ENCODE peak calls at places on chromosomes 4 and X, in six cellular contexts. O, T, F, Z, Y and J are unnamed samples.

GRCh38 chrX:110210417-110211139 is 107.3 kb downstream of the AMMECR1 start:
- DNase-seq in Y (no peak), Z (no peak), O (no peak), T (no peak), F (no peak), J (peak; percentile 57)

GRCh38 chrX:34810911-34811310 is 131.7 kb upstream of the FAM47B start:
- DNase-seq in T (no peak), Z (no peak), F (no peak), Y (no peak), O (no peak), J (no peak)

GRCh38 chr4:111040904-111041303 is 418.0 kb upstream of the PITX2 start:
- DNase-seq in F (no peak), Z (no peak), Y (no peak), O (no peak), T (no peak), J (no peak)

GRCh38 chrX:148380614-148381561 is 119.5 kb upstream of the AFF2 start:
- DNase-seq in O (peak; percentile 8), T (no peak), F (no peak), Y (no peak), Z (no peak), J (no peak)

GRCh38 chr4:32169841-32170240 is 1449.7 kb downstream of the PCDH7 start:
- DNase-seq in F (no peak), O (no peak), Z (no peak), Y (no peak), T (no peak), J (no peak)

GRCh38 chrX:16319929-16320328 is 152.6 kb downstream of the MAGEB17 start:
- DNase-seq in O (no peak), T (no peak), Y (no peak), F (no peak), Z (no peak), J (no peak)

GRCh38 chr4:548976-549375 is 27.1 kb downstream of the TMEM271 start:
- DNase-seq in Z (no peak), O (no peak), F (no peak), T (no peak), Y (no peak), J (no peak)

GRCh38 chr4:15077969-15078368 is 75.7 kb downstream of the CPEB2 start:
- DNase-seq in Y (no peak), Z (no peak), F (no peak), T (no peak), O (no peak), J (no peak)

GRCh38 chr4:113604955-113605354 is 156.6 kb downstream of the CAMK2D start:
- DNase-seq in F (no peak), O (no peak), Z (no peak), T (no peak), Y (no peak), J (no peak)

GRCh38 chr4:13378973-13379759 is 105.0 kb downstream of the RAB28 start:
- DNase-seq in O (no peak), F (no peak), Y (no peak), Z (no peak), T (no peak), J (no peak)

DNA sequence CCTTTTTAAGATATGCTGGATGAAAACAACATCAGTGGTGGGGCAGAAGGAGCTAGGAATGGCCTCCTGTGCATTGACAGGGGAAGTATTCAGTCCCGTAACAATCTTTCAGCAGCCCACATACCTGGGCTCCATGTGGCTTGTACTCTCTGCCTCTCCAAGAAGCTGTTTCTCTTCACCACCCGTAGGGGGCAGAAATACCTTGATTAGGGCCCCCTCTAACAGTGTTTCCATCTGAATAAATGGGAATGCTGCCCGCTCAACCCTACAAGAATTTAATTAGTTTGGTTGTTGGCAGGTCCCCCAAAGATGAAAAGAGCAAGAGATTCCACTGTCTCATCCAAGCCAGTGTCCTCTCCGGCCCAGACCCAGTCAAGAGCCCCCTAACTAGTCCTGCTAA is 155.2 kb downstream of the SMIM20 start:
- DNase-seq in Z (no peak), F (peak; percentile 78), Y (no peak), T (no peak), O (no peak), J (peak; percentile 48)
- TF ChIP-seq CTCF in Z (no peak), F (peak; percentile 71), Y (peak; percentile 12), T (no peak), O (no peak), J (peak; percentile 48)

GRCh38 chrX:13001097-13001496 is 26.2 kb downstream of the TMSB4X start:
- DNase-seq in Z (no peak), F (no peak), Y (no peak), O (no peak), T (no peak), J (no peak)

GRCh38 chrX:12997898-12998687 is 23.2 kb downstream of the TMSB4X start:
- DNase-seq in O (no peak), T (peak; percentile 47), F (peak; percentile 64), Y (no peak), Z (no peak), J (no peak)

GRCh38 chrX:13000311-13000811 is 25.5 kb downstream of the TMSB4X start:
- DNase-seq in Z (no peak), T (no peak), F (no peak), O (no peak), Y (no peak), J (no peak)

GRCh38 chrX:12996934-12997435 is 22.1 kb downstream of the TMSB4X start:
- DNase-seq in Z (no peak), Y (no peak), O (no peak), T (no peak), F (no peak), J (no peak)

GRCh38 chrX:12999422-12999821 is 24.5 kb downstream of the TMSB4X start:
- DNase-seq in T (no peak), Y (no peak), O (no peak), F (no peak), Z (no peak), J (no peak)
- H3K4me1 ChIP-seq in T (peaks cover 41% of the 10 kb centered on the region), Y (peaks cover 14% of the 10 kb centered on the region), O (peaks cover 59% of the 10 kb centered on the region), F (peaks cover 20% of the 10 kb centered on the region), Z (peaks cover 6% of the 10 kb centered on the region), J (no peaks in the 10 kb centered on the region)

GRCh38 chr4:3746701-3747581 is 19.2 kb upstream of the ADRA2C start:
- DNase-seq in Y (no peak), Z (no peak), T (no peak), F (no peak), O (no peak), J (no peak)

GRCh38 chr4:3752022-3752421 is 14.2 kb upstream of the ADRA2C start:
- DNase-seq in F (no peak), Y (no peak), O (no peak), Z (no peak), T (no peak), J (no peak)

GRCh38 chr4:3747582-3747906 is 18.6 kb upstream of the ADRA2C start:
- DNase-seq in Z (no peak), Y (no peak), O (no peak), F (peak; percentile 67), T (no peak), J (peak; percentile 49)

GRCh38 chr4:3749081-3749480 is 17.1 kb upstream of the ADRA2C start:
- DNase-seq in F (no peak), Z (no peak), T (no peak), Y (no peak), O (no peak), J (no peak)

GRCh38 chr4:3750334-3750733 is 15.9 kb upstream of the ADRA2C start:
- DNase-seq in Z (no peak), F (no peak), T (no peak), O (no peak), Y (no peak), J (no peak)
- H3K27me3 ChIP-seq in Z (peaks cover 48% of the 10 kb centered on the region), F (peaks cover 42% of the 10 kb centered on the region), T (no peaks in the 10 kb centered on the region), O (no peaks in the 10 kb centered on the region), Y (peaks cover 77% of the 10 kb centered on the region), J (peaks cover 18% of the 10 kb centered on the region)

GRCh38 chr4:87505862-87506261 is 23.3 kb downstream of the SPARCL1 start:
- DNase-seq in Y (no peak), Z (no peak), T (no peak), O (no peak), F (peak; percentile 39), J (no peak)
- TF ChIP-seq CTCF in Y (no peak), Z (no peak), T (no peak), O (no peak), F (peak; percentile 54), J (peak; percentile 12)

GRCh38 chrX:118724775-118725174 is 2.6 kb upstream of the IL13RA1 start:
- DNase-seq in T (no peak), Z (no peak), F (no peak), Y (no peak), O (no peak), J (no peak)
- H3K4me1 ChIP-seq in T (no peaks in the 10 kb centered on the region), Z (no peaks in the 10 kb centered on the region), F (no peaks in the 10 kb centered on the region), Y (peaks cover 19% of the 10 kb centered on the region), O (no peaks in the 10 kb centered on the region), J (no peaks in the 10 kb centered on the region)

DNA sequence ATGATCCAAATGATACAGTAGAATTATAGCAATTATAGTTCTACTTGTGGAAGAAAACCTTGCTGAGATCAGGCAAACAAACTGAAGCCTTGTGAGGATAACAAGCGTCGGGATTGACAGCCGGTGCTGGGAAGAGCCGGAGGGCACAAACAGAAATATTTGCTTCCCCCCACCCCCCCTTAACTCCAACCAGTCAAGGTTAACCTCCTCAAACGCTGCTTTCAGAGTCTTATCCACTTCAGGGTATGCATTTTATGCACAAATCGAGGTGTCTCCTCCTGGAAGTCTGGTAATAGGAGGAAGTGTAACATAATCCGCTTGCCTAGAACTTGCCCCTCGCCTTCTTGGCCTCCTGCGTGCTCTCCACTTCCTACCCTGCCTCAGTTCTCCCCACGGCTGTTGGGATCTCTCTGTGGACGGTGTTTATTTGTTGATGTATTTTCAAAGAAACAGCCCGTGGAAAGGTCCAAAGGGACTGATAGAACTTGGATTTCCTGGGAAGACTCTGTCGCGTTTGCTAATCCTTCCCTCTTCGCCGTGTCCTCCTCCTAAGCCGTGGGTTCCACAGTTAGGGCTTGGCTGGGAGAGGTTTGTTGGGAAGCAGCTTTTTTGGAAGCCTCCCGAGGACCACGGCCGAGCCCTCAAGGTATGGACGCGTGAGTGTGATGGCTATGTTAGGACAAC is 4.1 kb upstream of the ARX start:
- DNase-seq in Y (no peak), Z (no peak), F (peak; percentile 46), T (no peak), O (no peak), J (no peak)
- H3K27me3 ChIP-seq in Y (peaks cover 99% of the 10 kb centered on the region), Z (peaks cover 99% of the 10 kb centered on the region), F (peaks cover 100% of the 10 kb centered on the region), T (peaks cover 64% of the 10 kb centered on the region), O (peaks cover 27% of the 10 kb centered on the region), J (peaks cover 100% of the 10 kb centered on the region)